ENCODE peak calls at places on chromosomes 6 and 20, in eight cellular contexts. L, Y, F, C, U, E, Z and S are unnamed samples.

GRCh38 chr20:25042531-25043498 is 15.1 kb downstream of the ACSS1 start:
- DNase-seq in F (peak; percentile 45), E (peak; percentile 86), Z (peak; percentile 35), Y (no peak), C (no peak), L (no peak), U (no peak), S (peak; percentile 6)

GRCh38 chr6:54138795-54139194 is 27.6 kb downstream of the MLIP start:
- DNase-seq in U (no peak), E (no peak), L (no peak), Y (no peak), C (no peak), F (no peak), Z (no peak), S (no peak)

GRCh38 chr20:24034820-24035219 is 46.2 kb upstream of the GGTLC1 start:
- DNase-seq in Y (no peak), L (no peak), F (no peak), Z (no peak), E (no peak), U (peak; percentile 90), C (peak; percentile 99), S (no peak)

GRCh38 chr6:46756469-46757205 is 9.9 kb downstream of the ANKRD66 start:
- DNase-seq in Z (no peak), U (no peak), L (no peak), Y (no peak), E (no peak), C (peak; percentile 12), F (no peak), S (no peak)

GRCh38 chr20:59777321-59777705 is 156.1 kb downstream of the SYCP2 start:
- DNase-seq in Z (no peak), E (no peak), C (no peak), L (no peak), Y (no peak), U (peak; percentile 14), F (peak; percentile 40), S (no peak)

GRCh38 chr6:35203152-35203670 is 10.5 kb upstream of the SCUBE3 start:
- DNase-seq in E (no peak), L (no peak), F (no peak), C (peak; percentile 64), U (no peak), Z (no peak), Y (no peak), S (no peak)

GRCh38 chr6:145247677-145248419 is 487.5 kb downstream of the EPM2A start:
- DNase-seq in F (no peak), Z (no peak), C (peak; percentile 87), E (no peak), L (no peak), U (no peak), Y (no peak), S (no peak)

GRCh38 chr6:128507337-128508310 is 12.8 kb downstream of the PTPRK start:
- DNase-seq in L (no peak), Z (no peak), Y (no peak), F (peak; percentile 63), E (no peak), U (peak; percentile 73), C (peak; percentile 80), S (no peak)

GRCh38 chr6:52415917-52416628 is 4.1 kb upstream of the EFHC1 start:
- DNase-seq in Z (no peak), E (no peak), L (no peak), F (no peak), U (no peak), C (no peak), Y (no peak), S (no peak)

GRCh38 chr6:42251911-42252637 is 34.4 kb upstream of the MRPS10 start:
- DNase-seq in U (peak; percentile 86), L (no peak), Y (no peak), C (no peak), F (peak; percentile 64), Z (no peak), E (peak; percentile 92), S (no peak)

GRCh38 chr20:31721408-31722332 is 998 bp downstream of the BCL2L1 start:
- DNase-seq in Z (peak; percentile 55), C (peak; percentile 15), E (no peak), F (peak; percentile 36), Y (no peak), U (peak; percentile 60), L (peak; percentile 58), S (no peak)

GRCh38 chr20:62485062-62485700 is 9.4 kb upstream of the GATA5 start:
- DNase-seq in E (no peak), U (no peak), L (no peak), Y (no peak), F (no peak), C (peak; percentile 22), Z (no peak), S (no peak)

GRCh38 chr6:166935353-166935752 is 21.0 kb downstream of the RNASET2 start:
- DNase-seq in E (no peak), L (no peak), F (no peak), Z (no peak), U (no peak), C (no peak), Y (no peak), S (no peak)

GRCh38 chr20:17910828-17911294 is 57.7 kb downstream of the SNX5 start:
- DNase-seq in Z (no peak), L (no peak), C (peak; percentile 24), E (no peak), F (no peak), Y (no peak), U (peak; percentile 74), S (no peak)

GRCh38 chr6:159916237-159916636 is 25.4 kb downstream of the MAS1 start:
- DNase-seq in U (no peak), E (no peak), C (no peak), F (no peak), L (no peak), Y (no peak), Z (no peak), S (no peak)

GRCh38 chr6:118551673-118552063 is 3.6 kb downstream of the PLN start:
- DNase-seq in Z (no peak), E (no peak), F (no peak), U (no peak), L (no peak), C (no peak), Y (no peak), S (no peak)

GRCh38 chr6:81787313-81788068 is 35.0 kb upstream of the TENT5A start:
- DNase-seq in F (no peak), C (peak; percentile 56), Z (no peak), L (no peak), U (no peak), E (no peak), Y (no peak), S (no peak)

GRCh38 chr20:41232971-41233926 is 84.3 kb downstream of the ZHX3 start:
- DNase-seq in L (no peak), Y (no peak), Z (no peak), E (no peak), U (peak; percentile 72), F (no peak), C (peak; percentile 79), S (no peak)

GRCh38 chr6:45710304-45710821 is 305.3 kb downstream of the CLIC5 start:
- DNase-seq in L (no peak), Z (no peak), E (no peak), F (peak; percentile 74), Y (no peak), U (no peak), C (peak; percentile 84), S (peak; percentile 57)

GRCh38 chr6:10529231-10529801 is 8.2 kb downstream of the GCNT2 start:
- DNase-seq in F (no peak), Z (no peak), C (peak; percentile 60), Y (no peak), L (no peak), U (peak; percentile 55), E (no peak), S (no peak)

GRCh38 chr6:18179770-18180393 is 24.7 kb downstream of the KDM1B start:
- DNase-seq in U (no peak), F (peak; percentile 47), Y (no peak), Z (no peak), L (no peak), C (no peak), E (no peak), S (no peak)

GRCh38 chr20:9306521-9306920 is 207.9 kb upstream of the LAMP5 start:
- DNase-seq in C (peak; percentile 90), F (no peak), L (no peak), Z (no peak), Y (no peak), U (no peak), E (no peak), S (no peak)

GRCh38 chr6:145735356-145736165 is at the start of gene EPM2A:
- DNase-seq in C (peak; percentile 70), Z (peak; percentile 52), L (peak; percentile 87), U (peak; percentile 92), F (peak; percentile 86), Y (peak; percentile 52), E (peak; percentile 94), S (peak; percentile 57)

GRCh38 chr6:70860920-70861319 is 95.9 kb downstream of the B3GAT2 start:
- DNase-seq in U (no peak), Z (no peak), C (no peak), L (no peak), F (no peak), E (no peak), Y (no peak), S (no peak)

GRCh38 chr20:36644032-36644712 is 1.8 kb downstream of the SLA2 start:
- DNase-seq in Z (no peak), L (no peak), U (no peak), Y (no peak), E (no peak), C (no peak), F (peak; percentile 41), S (peak; percentile 44)

GRCh38 chr6:160328447-160328846 is 19.7 kb upstream of the SLC22A3 start:
- DNase-seq in E (no peak), Z (no peak), L (no peak), U (no peak), C (no peak), F (no peak), Y (no peak), S (no peak)

GRCh38 chr20:4108495-4109306 is 93.3 kb upstream of the RNF24 start:
- DNase-seq in L (peak; percentile 64), Z (peak; percentile 79), C (peak; percentile 87), E (no peak), Y (peak; percentile 39), U (peak; percentile 63), F (peak; percentile 63), S (peak; percentile 62)

GRCh38 chr20:60629206-60629605 is 622.9 kb upstream of the CDH4 start:
- DNase-seq in U (no peak), E (no peak), L (no peak), F (no peak), Y (no peak), C (no peak), Z (no peak), S (no peak)

GRCh38 chr20:50017160-50017559 is 34.4 kb downstream of the SNAI1 start:
- DNase-seq in E (no peak), U (no peak), F (no peak), C (no peak), Z (no peak), L (no peak), Y (no peak), S (no peak)

GRCh38 chr6:31407699-31408098 is 4.3 kb downstream of the MICA start:
- DNase-seq in U (no peak), L (no peak), E (no peak), Y (no peak), Z (no peak), C (peak; percentile 66), F (no peak), S (no peak)

GRCh38 chr20:1122388-1123315 is 4.2 kb downstream of the PSMF1 start:
- DNase-seq in E (peak; percentile 81), U (peak; percentile 85), F (peak; percentile 39), L (no peak), Z (peak; percentile 33), C (peak; percentile 76), Y (no peak), S (no peak)

GRCh38 chr6:159461266-159461665 is 231.8 kb downstream of the SOD2 start:
- DNase-seq in Y (no peak), U (no peak), L (no peak), C (peak; percentile 5), Z (no peak), E (no peak), F (no peak), S (no peak)

GRCh38 chr20:61507778-61508177 is 255.7 kb downstream of the CDH4 start:
- DNase-seq in U (no peak), F (no peak), Z (no peak), E (no peak), C (no peak), Y (no peak), L (no peak), S (no peak)

GRCh38 chr6:158284340-158285210 is 27.7 kb upstream of the TULP4 start:
- DNase-seq in F (no peak), C (no peak), E (no peak), Z (no peak), U (no peak), Y (no peak), L (no peak), S (no peak)